ENCODE peak calls at places on chromosome 22, in six cellular contexts. F, B, W, T, H and O are unnamed samples.

GRCh38 chr22:26259510-26259909 is 90.2 kb downstream of the SEZ6L start:
- DNase-seq in H (peak), T (peak), B (peak), F (peak), W (no peak), O (peak)

GRCh38 chr22:25334091-25334490 is 114.7 kb downstream of the CRYBB2 start:
- DNase-seq in W (no peak), H (peak), T (peak), F (peak), B (peak), O (peak)

GRCh38 chr22:49364398-49364797 is 463.3 kb downstream of the BRD1 start:
- DNase-seq in H (no peak), F (no peak), W (no peak), B (no peak), T (no peak), O (no peak)

GRCh38 chr22:31344369-31345330 is 1.5 kb downstream of the PATZ1 start:
- DNase-seq in T (peak), B (peak), F (peak), H (peak), W (peak), O (no peak)

GRCh38 chr22:34866501-34867171 is 199.3 kb upstream of the ISX start:
- DNase-seq in F (no peak), T (no peak), B (no peak), H (no peak), W (peak), O (no peak)

GRCh38 chr22:41535244-41535643 is 9.0 kb downstream of the POLR3H start:
- DNase-seq in T (no peak), H (no peak), B (peak), W (peak), F (no peak), O (peak)

GRCh38 chr22:49010086-49010863 is 817.4 kb downstream of the BRD1 start:
- DNase-seq in F (no peak), T (peak), W (no peak), B (peak), H (no peak), O (no peak)

GRCh38 chr22:21947040-21948014 is 5.3 kb downstream of the PPM1F start:
- DNase-seq in T (peak), B (peak), F (peak), W (peak), H (peak), O (peak)

GRCh38 chr22:25736378-25737011 is 5.5 kb upstream of the MYO18B start:
- DNase-seq in H (no peak), B (no peak), W (no peak), T (no peak), F (no peak), O (no peak)

GRCh38 chr22:32531955-32532818 is 57.6 kb downstream of the FBXO7 start:
- DNase-seq in B (peak), H (peak), F (peak), T (peak), W (peak), O (peak)

GRCh38 chr22:40747361-40747760 is 68.1 kb downstream of the MCHR1 start:
- DNase-seq in W (no peak), F (no peak), H (no peak), B (no peak), T (no peak), O (no peak)

GRCh38 chr22:49112661-49113626 is 714.7 kb downstream of the BRD1 start:
- DNase-seq in B (no peak), W (no peak), H (no peak), T (no peak), F (no peak), O (no peak)

GRCh38 chr22:29260031-29260560 is 7.7 kb downstream of the RHBDD3 start:
- DNase-seq in B (no peak), H (no peak), F (no peak), W (no peak), T (no peak), O (no peak)

GRCh38 chr22:21077884-21078508 is 32.2 kb downstream of the LRRC74B start:
- DNase-seq in H (no peak), T (no peak), F (no peak), W (no peak), B (no peak), O (no peak)

GRCh38 chr22:31544481-31545480 is 48.4 kb downstream of the SFI1 start:
- DNase-seq in T (no peak), H (peak), F (no peak), B (no peak), W (no peak), O (no peak)

GRCh38 chr22:39176067-39176621 is 23.7 kb upstream of the CBX7 start:
- DNase-seq in W (peak), T (peak), F (peak), H (peak), B (peak), O (peak)

GRCh38 chr22:39176673-39177455 is 24.4 kb upstream of the CBX7 start:
- DNase-seq in B (peak), T (no peak), F (no peak), H (no peak), W (peak), O (no peak)

GRCh38 chr22:39173787-39174497 is 21.5 kb upstream of the CBX7 start:
- DNase-seq in T (no peak), B (no peak), F (no peak), H (no peak), W (no peak), O (no peak)

GRCh38 chr22:39174498-39175120 is 22.1 kb upstream of the CBX7 start:
- DNase-seq in F (peak), T (peak), H (peak), B (peak), W (peak), O (peak)

DNA sequence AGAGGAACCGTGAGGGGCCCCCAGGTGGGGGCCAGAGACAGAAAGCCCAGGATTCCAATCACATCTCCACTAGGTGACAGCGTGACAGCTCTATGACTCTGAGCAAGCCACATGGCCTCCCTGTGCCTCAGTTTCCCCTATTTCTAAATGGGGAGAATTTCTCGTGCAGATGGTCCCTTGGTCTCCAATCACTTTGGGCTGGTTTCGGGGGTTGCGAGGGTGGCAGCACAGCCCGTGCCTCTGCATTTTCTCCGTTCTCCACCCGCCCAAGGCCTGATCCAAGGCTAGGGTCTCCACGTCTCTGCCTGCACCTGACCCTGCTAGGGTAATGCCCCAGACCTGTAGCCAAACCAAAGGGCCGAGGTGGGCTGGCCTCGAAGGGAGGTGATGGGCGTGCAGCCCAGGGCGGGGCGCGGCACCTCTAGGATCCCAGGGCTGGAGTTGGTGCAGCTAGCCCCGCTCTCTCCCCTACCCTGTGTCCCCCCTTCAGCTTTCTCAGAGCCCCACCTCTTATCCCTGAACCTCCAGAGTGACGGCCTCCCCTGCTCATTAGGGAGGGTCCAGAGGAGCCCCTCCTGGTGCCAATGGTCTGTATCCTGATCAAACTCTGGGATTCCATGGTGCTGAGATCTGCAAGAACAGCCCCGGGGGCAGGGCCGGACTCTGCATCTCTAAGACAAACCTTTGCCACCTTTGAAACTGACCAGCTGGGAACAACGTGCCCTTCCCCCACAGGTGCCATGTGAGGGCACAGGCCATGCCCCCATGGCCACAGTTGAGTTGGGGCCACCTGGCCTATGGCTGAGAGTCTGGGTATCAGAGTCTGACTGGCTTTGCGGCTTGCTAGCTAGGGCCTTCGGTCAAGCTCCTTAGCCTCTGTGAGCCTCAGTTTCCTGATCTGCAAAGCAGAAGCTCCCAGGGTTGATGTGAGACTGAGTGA is 22.9 kb upstream of the CBX7 start:
- DNase-seq in W (peak), F (no peak), B (peak), H (no peak), T (peak), O (peak)
- H2BK120ac ChIP-seq in W (peak), F (peak), B (peak), H (peak), T (peak), O (peak)

DNA sequence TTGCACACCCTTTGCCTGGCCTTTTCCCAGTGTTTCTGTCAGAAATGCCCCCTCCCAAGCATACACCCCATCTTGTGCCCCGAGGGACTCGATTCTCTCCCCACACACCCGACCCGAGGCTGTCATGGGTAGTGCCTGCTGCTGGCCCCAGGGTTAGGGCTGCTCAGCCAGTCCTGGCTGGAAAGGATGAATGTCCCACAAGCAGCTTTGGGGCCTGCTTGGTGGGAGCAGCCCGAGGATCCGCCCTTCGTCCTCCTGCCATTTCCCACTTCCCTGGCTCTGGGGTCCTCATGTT is 55.0 kb upstream of the PRODH start:
- DNase-seq in B (no peak), W (no peak), T (no peak), F (no peak), H (no peak), O (no peak)
- H3K14ac ChIP-seq in B (no peak), W (no peak), T (no peak), F (no peak), H (no peak), O (no peak)

DNA sequence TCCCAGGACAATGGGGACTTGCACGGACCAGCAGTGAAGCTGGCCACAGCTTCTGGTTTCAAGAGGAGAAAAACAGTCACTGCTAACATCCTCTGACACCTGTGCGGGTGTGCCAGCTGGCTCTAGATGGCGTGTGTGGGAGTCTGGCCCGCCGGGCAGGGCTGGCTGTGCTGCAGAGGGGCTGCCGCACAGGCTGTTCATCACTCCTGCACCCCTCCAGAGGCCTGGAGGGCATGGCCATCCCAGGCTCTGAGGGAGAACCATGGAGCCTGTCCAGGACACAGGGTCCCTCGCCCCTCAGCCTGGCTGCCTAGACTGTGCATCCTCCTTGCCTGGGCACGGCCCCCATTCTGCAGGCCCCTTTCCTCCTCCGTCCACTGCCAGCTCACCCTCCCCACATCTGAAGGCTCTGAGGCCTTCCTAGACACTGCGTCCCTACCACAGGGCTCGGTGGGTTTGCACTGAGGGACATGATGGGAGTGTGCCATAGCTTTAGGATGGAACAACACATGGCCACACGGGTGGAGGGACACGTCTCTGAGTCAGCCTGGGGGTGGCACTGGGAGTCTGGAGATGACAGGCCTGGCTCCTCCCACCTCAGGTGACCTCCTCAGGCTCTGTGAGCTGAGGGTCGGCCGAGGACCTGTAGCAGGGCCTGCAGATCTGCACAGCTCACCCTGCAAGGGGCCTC is 42.1 kb upstream of the GNB1L start:
- DNase-seq in T (no peak), H (no peak), W (no peak), B (no peak), F (no peak), O (no peak)
- H3K9ac ChIP-seq in T (no peak), H (no peak), W (no peak), B (no peak), F (peak), O (no peak)

DNA sequence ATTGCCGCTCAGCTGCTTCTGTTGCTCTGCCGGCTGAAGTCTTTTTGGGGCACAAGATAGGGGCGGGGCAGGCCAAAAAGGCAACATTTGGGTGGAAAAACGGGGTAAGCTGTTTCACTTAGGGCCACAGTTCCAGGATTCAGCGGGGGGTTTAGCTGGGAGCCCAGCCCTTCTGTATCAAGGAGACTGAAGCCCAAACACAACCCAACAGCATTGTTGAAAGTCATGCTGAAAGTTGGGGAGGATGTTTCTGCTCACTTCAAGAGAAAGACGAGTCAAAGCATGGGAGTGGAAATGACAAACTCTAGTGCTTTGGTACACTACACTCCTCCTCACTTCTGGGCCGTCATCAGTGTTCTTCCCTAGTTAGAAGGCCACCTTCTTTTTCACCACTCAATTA is 56.1 kb upstream of the GNAZ start:
- DNase-seq in B (no peak), F (no peak), W (no peak), T (no peak), H (no peak), O (no peak)
- H2BK120ac ChIP-seq in B (no peak), F (no peak), W (no peak), T (no peak), H (no peak), O (no peak)